ENCODE peak calls at places on chromosomes 3 and 15, in seven cellular contexts. One of them, this sample, is unnamed.

GRCh38 chr15:63045438-63046278 is 3.1 kb downstream of the TPM1 start:
- DNase-seq in AG09309: no peak
- DNase-seq in skeletal muscle cell: no peak
- DNase-seq in stimulated activated CD8-positive, alpha-beta memory T cell treated with anti-CD3 and anti-CD28 coated beads, Interleukin-2, amount 100 ng/mL, for 48 hours: no peak
- DNase-seq in activated T-helper 1 cell treated with Interleukin-2 at 50 U/mL for 16 hours: no peak
- DNase-seq in H54: no peak
- DNase-seq in psoas muscle: no peak
- DNase-seq in this sample: no peak

GRCh38 chr15:87764461-87765236 is 491.9 kb downstream of the NTRK3 start:
- DNase-seq in AG09309: peak
- DNase-seq in skeletal muscle cell: no peak
- DNase-seq in stimulated activated CD8-positive, alpha-beta memory T cell treated with anti-CD3 and anti-CD28 coated beads, Interleukin-2, amount 100 ng/mL, for 48 hours: no peak
- DNase-seq in activated T-helper 1 cell treated with Interleukin-2 at 50 U/mL for 16 hours: no peak
- DNase-seq in H54: peak
- DNase-seq in psoas muscle: no peak
- DNase-seq in this sample: peak

GRCh38 chr15:89735773-89736172 is 15.3 kb downstream of the MESP1 start:
- DNase-seq in AG09309: no peak
- DNase-seq in skeletal muscle cell: no peak
- DNase-seq in stimulated activated CD8-positive, alpha-beta memory T cell treated with anti-CD3 and anti-CD28 coated beads, Interleukin-2, amount 100 ng/mL, for 48 hours: no peak
- DNase-seq in activated T-helper 1 cell treated with Interleukin-2 at 50 U/mL for 16 hours: no peak
- DNase-seq in H54: no peak
- DNase-seq in psoas muscle: no peak
- DNase-seq in this sample: no peak

GRCh38 chr3:59273976-59274375 is 224.2 kb upstream of the CFAP20DC start:
- DNase-seq in AG09309: peak
- DNase-seq in skeletal muscle cell: no peak
- DNase-seq in stimulated activated CD8-positive, alpha-beta memory T cell treated with anti-CD3 and anti-CD28 coated beads, Interleukin-2, amount 100 ng/mL, for 48 hours: no peak
- DNase-seq in activated T-helper 1 cell treated with Interleukin-2 at 50 U/mL for 16 hours: no peak
- DNase-seq in H54: no peak
- DNase-seq in psoas muscle: no peak
- DNase-seq in this sample: no peak

GRCh38 chr15:29968099-29968892 is 114.5 kb upstream of the GOLGA8J start:
- DNase-seq in AG09309: no peak
- DNase-seq in skeletal muscle cell: no peak
- DNase-seq in stimulated activated CD8-positive, alpha-beta memory T cell treated with anti-CD3 and anti-CD28 coated beads, Interleukin-2, amount 100 ng/mL, for 48 hours: no peak
- DNase-seq in activated T-helper 1 cell treated with Interleukin-2 at 50 U/mL for 16 hours: no peak
- DNase-seq in H54: no peak
- DNase-seq in psoas muscle: no peak
- DNase-seq in this sample: no peak

GRCh38 chr3:149717391-149718056 is 34.8 kb downstream of the COMMD2 start:
- DNase-seq in AG09309: peak
- DNase-seq in skeletal muscle cell: peak
- DNase-seq in stimulated activated CD8-positive, alpha-beta memory T cell treated with anti-CD3 and anti-CD28 coated beads, Interleukin-2, amount 100 ng/mL, for 48 hours: no peak
- DNase-seq in activated T-helper 1 cell treated with Interleukin-2 at 50 U/mL for 16 hours: no peak
- DNase-seq in H54: peak
- DNase-seq in psoas muscle: no peak
- DNase-seq in this sample: peak

GRCh38 chr15:69751575-69751974 is 299.0 kb downstream of the RPLP1 start:
- DNase-seq in AG09309: no peak
- DNase-seq in skeletal muscle cell: no peak
- DNase-seq in stimulated activated CD8-positive, alpha-beta memory T cell treated with anti-CD3 and anti-CD28 coated beads, Interleukin-2, amount 100 ng/mL, for 48 hours: no peak
- DNase-seq in activated T-helper 1 cell treated with Interleukin-2 at 50 U/mL for 16 hours: no peak
- DNase-seq in H54: no peak
- DNase-seq in psoas muscle: no peak
- DNase-seq in this sample: no peak

GRCh38 chr3:178519701-178520100 is 16.5 kb upstream of the KCNMB2 start:
- DNase-seq in AG09309: no peak
- DNase-seq in skeletal muscle cell: no peak
- DNase-seq in stimulated activated CD8-positive, alpha-beta memory T cell treated with anti-CD3 and anti-CD28 coated beads, Interleukin-2, amount 100 ng/mL, for 48 hours: no peak
- DNase-seq in activated T-helper 1 cell treated with Interleukin-2 at 50 U/mL for 16 hours: no peak
- DNase-seq in H54: no peak
- DNase-seq in psoas muscle: no peak
- DNase-seq in this sample: no peak

GRCh38 chr3:192038726-192039125 is 577.8 kb downstream of the PYDC2 start:
- DNase-seq in AG09309: no peak
- DNase-seq in skeletal muscle cell: no peak
- DNase-seq in stimulated activated CD8-positive, alpha-beta memory T cell treated with anti-CD3 and anti-CD28 coated beads, Interleukin-2, amount 100 ng/mL, for 48 hours: no peak
- DNase-seq in activated T-helper 1 cell treated with Interleukin-2 at 50 U/mL for 16 hours: no peak
- DNase-seq in H54: peak
- DNase-seq in psoas muscle: no peak
- DNase-seq in this sample: no peak

GRCh38 chr3:171417813-171418212 is 42.4 kb downstream of the TNIK start:
- DNase-seq in AG09309: peak
- DNase-seq in skeletal muscle cell: peak
- DNase-seq in stimulated activated CD8-positive, alpha-beta memory T cell treated with anti-CD3 and anti-CD28 coated beads, Interleukin-2, amount 100 ng/mL, for 48 hours: no peak
- DNase-seq in activated T-helper 1 cell treated with Interleukin-2 at 50 U/mL for 16 hours: no peak
- DNase-seq in H54: peak
- DNase-seq in psoas muscle: no peak
- DNase-seq in this sample: peak

GRCh38 chr3:67018789-67019525 is 20.9 kb downstream of the KBTBD8 start:
- DNase-seq in AG09309: no peak
- DNase-seq in skeletal muscle cell: no peak
- DNase-seq in stimulated activated CD8-positive, alpha-beta memory T cell treated with anti-CD3 and anti-CD28 coated beads, Interleukin-2, amount 100 ng/mL, for 48 hours: no peak
- DNase-seq in activated T-helper 1 cell treated with Interleukin-2 at 50 U/mL for 16 hours: no peak
- DNase-seq in H54: no peak
- DNase-seq in psoas muscle: no peak
- DNase-seq in this sample: no peak

GRCh38 chr15:90576711-90577389 is 47.1 kb downstream of the CRTC3 start:
- DNase-seq in AG09309: no peak
- DNase-seq in skeletal muscle cell: no peak
- DNase-seq in stimulated activated CD8-positive, alpha-beta memory T cell treated with anti-CD3 and anti-CD28 coated beads, Interleukin-2, amount 100 ng/mL, for 48 hours: no peak
- DNase-seq in activated T-helper 1 cell treated with Interleukin-2 at 50 U/mL for 16 hours: no peak
- DNase-seq in H54: no peak
- DNase-seq in psoas muscle: no peak
- DNase-seq in this sample: no peak

GRCh38 chr15:98796685-98797084 is 148.3 kb downstream of the IGF1R start:
- DNase-seq in AG09309: no peak
- DNase-seq in skeletal muscle cell: no peak
- DNase-seq in stimulated activated CD8-positive, alpha-beta memory T cell treated with anti-CD3 and anti-CD28 coated beads, Interleukin-2, amount 100 ng/mL, for 48 hours: no peak
- DNase-seq in activated T-helper 1 cell treated with Interleukin-2 at 50 U/mL for 16 hours: no peak
- DNase-seq in H54: no peak
- DNase-seq in psoas muscle: no peak
- DNase-seq in this sample: no peak

GRCh38 chr3:191944835-191945234 is 483.9 kb downstream of the PYDC2 start:
- DNase-seq in AG09309: no peak
- DNase-seq in skeletal muscle cell: no peak
- DNase-seq in stimulated activated CD8-positive, alpha-beta memory T cell treated with anti-CD3 and anti-CD28 coated beads, Interleukin-2, amount 100 ng/mL, for 48 hours: no peak
- DNase-seq in activated T-helper 1 cell treated with Interleukin-2 at 50 U/mL for 16 hours: no peak
- DNase-seq in H54: no peak
- DNase-seq in psoas muscle: no peak
- DNase-seq in this sample: no peak

GRCh38 chr15:50697109-50697797 is 10.7 kb upstream of the TRPM7 start:
- DNase-seq in AG09309: no peak
- DNase-seq in skeletal muscle cell: no peak
- DNase-seq in stimulated activated CD8-positive, alpha-beta memory T cell treated with anti-CD3 and anti-CD28 coated beads, Interleukin-2, amount 100 ng/mL, for 48 hours: no peak
- DNase-seq in activated T-helper 1 cell treated with Interleukin-2 at 50 U/mL for 16 hours: no peak
- DNase-seq in H54: no peak
- DNase-seq in psoas muscle: no peak
- DNase-seq in this sample: no peak

GRCh38 chr3:169453256-169454059 is 210.1 kb downstream of the MECOM start:
- DNase-seq in AG09309: no peak
- DNase-seq in skeletal muscle cell: no peak
- DNase-seq in stimulated activated CD8-positive, alpha-beta memory T cell treated with anti-CD3 and anti-CD28 coated beads, Interleukin-2, amount 100 ng/mL, for 48 hours: no peak
- DNase-seq in activated T-helper 1 cell treated with Interleukin-2 at 50 U/mL for 16 hours: no peak
- DNase-seq in H54: no peak
- DNase-seq in psoas muscle: no peak
- DNase-seq in this sample: no peak

GRCh38 chr15:71447328-71448250 is 332.3 kb downstream of the THSD4 start:
- DNase-seq in AG09309: no peak
- DNase-seq in skeletal muscle cell: peak
- DNase-seq in stimulated activated CD8-positive, alpha-beta memory T cell treated with anti-CD3 and anti-CD28 coated beads, Interleukin-2, amount 100 ng/mL, for 48 hours: no peak
- DNase-seq in activated T-helper 1 cell treated with Interleukin-2 at 50 U/mL for 16 hours: no peak
- DNase-seq in H54: peak
- DNase-seq in psoas muscle: no peak
- DNase-seq in this sample: peak

GRCh38 chr3:143171656-143172055 is 52.1 kb downstream of the CHST2 start:
- DNase-seq in AG09309: no peak
- DNase-seq in skeletal muscle cell: no peak
- DNase-seq in stimulated activated CD8-positive, alpha-beta memory T cell treated with anti-CD3 and anti-CD28 coated beads, Interleukin-2, amount 100 ng/mL, for 48 hours: no peak
- DNase-seq in activated T-helper 1 cell treated with Interleukin-2 at 50 U/mL for 16 hours: no peak
- DNase-seq in H54: no peak
- DNase-seq in psoas muscle: no peak
- DNase-seq in this sample: no peak

GRCh38 chr3:157070600-157070999 is 89.3 kb downstream of the CCNL1 start:
- DNase-seq in AG09309: no peak
- DNase-seq in skeletal muscle cell: no peak
- DNase-seq in stimulated activated CD8-positive, alpha-beta memory T cell treated with anti-CD3 and anti-CD28 coated beads, Interleukin-2, amount 100 ng/mL, for 48 hours: no peak
- DNase-seq in activated T-helper 1 cell treated with Interleukin-2 at 50 U/mL for 16 hours: no peak
- DNase-seq in H54: no peak
- DNase-seq in psoas muscle: no peak
- DNase-seq in this sample: no peak

GRCh38 chr15:101489633-101490407 is at the start of gene PCSK6:
- DNase-seq in AG09309: no peak
- DNase-seq in skeletal muscle cell: no peak
- DNase-seq in stimulated activated CD8-positive, alpha-beta memory T cell treated with anti-CD3 and anti-CD28 coated beads, Interleukin-2, amount 100 ng/mL, for 48 hours: no peak
- DNase-seq in activated T-helper 1 cell treated with Interleukin-2 at 50 U/mL for 16 hours: no peak
- DNase-seq in H54: no peak
- DNase-seq in psoas muscle: peak
- DNase-seq in this sample: no peak

GRCh38 chr3:52893723-52894122 is 3.6 kb downstream of the STIMATE start:
- DNase-seq in AG09309: no peak
- DNase-seq in skeletal muscle cell: no peak
- DNase-seq in stimulated activated CD8-positive, alpha-beta memory T cell treated with anti-CD3 and anti-CD28 coated beads, Interleukin-2, amount 100 ng/mL, for 48 hours: no peak
- DNase-seq in activated T-helper 1 cell treated with Interleukin-2 at 50 U/mL for 16 hours: no peak
- DNase-seq in H54: no peak
- DNase-seq in psoas muscle: no peak
- DNase-seq in this sample: no peak

GRCh38 chr3:43707998-43708397 is 17.3 kb downstream of the ABHD5 start:
- DNase-seq in AG09309: peak
- DNase-seq in skeletal muscle cell: peak
- DNase-seq in stimulated activated CD8-positive, alpha-beta memory T cell treated with anti-CD3 and anti-CD28 coated beads, Interleukin-2, amount 100 ng/mL, for 48 hours: no peak
- DNase-seq in activated T-helper 1 cell treated with Interleukin-2 at 50 U/mL for 16 hours: no peak
- DNase-seq in H54: peak
- DNase-seq in psoas muscle: no peak
- DNase-seq in this sample: no peak

GRCh38 chr3:53168175-53168923 is 7.3 kb downstream of the PRKCD start:
- DNase-seq in AG09309: no peak
- DNase-seq in skeletal muscle cell: no peak
- DNase-seq in stimulated activated CD8-positive, alpha-beta memory T cell treated with anti-CD3 and anti-CD28 coated beads, Interleukin-2, amount 100 ng/mL, for 48 hours: no peak
- DNase-seq in activated T-helper 1 cell treated with Interleukin-2 at 50 U/mL for 16 hours: no peak
- DNase-seq in H54: no peak
- DNase-seq in psoas muscle: no peak
- DNase-seq in this sample: no peak

GRCh38 chr3:66971245-66971644 is 26.9 kb upstream of the KBTBD8 start:
- DNase-seq in AG09309: no peak
- DNase-seq in skeletal muscle cell: no peak
- DNase-seq in stimulated activated CD8-positive, alpha-beta memory T cell treated with anti-CD3 and anti-CD28 coated beads, Interleukin-2, amount 100 ng/mL, for 48 hours: no peak
- DNase-seq in activated T-helper 1 cell treated with Interleukin-2 at 50 U/mL for 16 hours: no peak
- DNase-seq in H54: no peak
- DNase-seq in psoas muscle: no peak
- DNase-seq in this sample: no peak

GRCh38 chr3:112602217-112602838 is 38.6 kb downstream of the CCDC80 start:
- DNase-seq in AG09309: no peak
- DNase-seq in skeletal muscle cell: no peak
- DNase-seq in stimulated activated CD8-positive, alpha-beta memory T cell treated with anti-CD3 and anti-CD28 coated beads, Interleukin-2, amount 100 ng/mL, for 48 hours: no peak
- DNase-seq in activated T-helper 1 cell treated with Interleukin-2 at 50 U/mL for 16 hours: no peak
- DNase-seq in H54: no peak
- DNase-seq in psoas muscle: no peak
- DNase-seq in this sample: no peak

GRCh38 chr15:37898385-37898784 is 36.1 kb upstream of the TMCO5A start:
- DNase-seq in AG09309: no peak
- DNase-seq in skeletal muscle cell: no peak
- DNase-seq in stimulated activated CD8-positive, alpha-beta memory T cell treated with anti-CD3 and anti-CD28 coated beads, Interleukin-2, amount 100 ng/mL, for 48 hours: no peak
- DNase-seq in activated T-helper 1 cell treated with Interleukin-2 at 50 U/mL for 16 hours: no peak
- DNase-seq in H54: no peak
- DNase-seq in psoas muscle: no peak
- DNase-seq in this sample: no peak

GRCh38 chr15:100928632-100929280 is 9.6 kb downstream of the LRRK1 start:
- DNase-seq in AG09309: no peak
- DNase-seq in skeletal muscle cell: no peak
- DNase-seq in stimulated activated CD8-positive, alpha-beta memory T cell treated with anti-CD3 and anti-CD28 coated beads, Interleukin-2, amount 100 ng/mL, for 48 hours: no peak
- DNase-seq in activated T-helper 1 cell treated with Interleukin-2 at 50 U/mL for 16 hours: no peak
- DNase-seq in H54: no peak
- DNase-seq in psoas muscle: no peak
- DNase-seq in this sample: peak

GRCh38 chr15:50907866-50908208 is 646 bp upstream of the AP4E1 start:
- DNase-seq in AG09309: no peak
- DNase-seq in skeletal muscle cell: no peak
- DNase-seq in stimulated activated CD8-positive, alpha-beta memory T cell treated with anti-CD3 and anti-CD28 coated beads, Interleukin-2, amount 100 ng/mL, for 48 hours: peak
- DNase-seq in activated T-helper 1 cell treated with Interleukin-2 at 50 U/mL for 16 hours: peak
- DNase-seq in H54: no peak
- DNase-seq in psoas muscle: no peak
- DNase-seq in this sample: no peak

GRCh38 chr15:76342382-76343201 is 6.0 kb downstream of the ISL2 start:
- DNase-seq in AG09309: no peak
- DNase-seq in skeletal muscle cell: no peak
- DNase-seq in stimulated activated CD8-positive, alpha-beta memory T cell treated with anti-CD3 and anti-CD28 coated beads, Interleukin-2, amount 100 ng/mL, for 48 hours: no peak
- DNase-seq in activated T-helper 1 cell treated with Interleukin-2 at 50 U/mL for 16 hours: no peak
- DNase-seq in H54: no peak
- DNase-seq in psoas muscle: no peak
- DNase-seq in this sample: no peak

GRCh38 chr3:168322941-168323340 is 227.2 kb upstream of the GOLIM4 start:
- DNase-seq in AG09309: no peak
- DNase-seq in skeletal muscle cell: no peak
- DNase-seq in stimulated activated CD8-positive, alpha-beta memory T cell treated with anti-CD3 and anti-CD28 coated beads, Interleukin-2, amount 100 ng/mL, for 48 hours: no peak
- DNase-seq in activated T-helper 1 cell treated with Interleukin-2 at 50 U/mL for 16 hours: no peak
- DNase-seq in H54: no peak
- DNase-seq in psoas muscle: no peak
- DNase-seq in this sample: no peak

GRCh38 chr3:129014793-129015345 is 13.8 kb downstream of the EFCC1 start:
- DNase-seq in AG09309: no peak
- DNase-seq in skeletal muscle cell: no peak
- DNase-seq in stimulated activated CD8-positive, alpha-beta memory T cell treated with anti-CD3 and anti-CD28 coated beads, Interleukin-2, amount 100 ng/mL, for 48 hours: no peak
- DNase-seq in activated T-helper 1 cell treated with Interleukin-2 at 50 U/mL for 16 hours: no peak
- DNase-seq in H54: no peak
- DNase-seq in psoas muscle: no peak
- DNase-seq in this sample: no peak

GRCh38 chr3:43028678-43029490 is 49.8 kb downstream of the GASK1A start:
- DNase-seq in AG09309: no peak
- DNase-seq in skeletal muscle cell: no peak
- DNase-seq in stimulated activated CD8-positive, alpha-beta memory T cell treated with anti-CD3 and anti-CD28 coated beads, Interleukin-2, amount 100 ng/mL, for 48 hours: no peak
- DNase-seq in activated T-helper 1 cell treated with Interleukin-2 at 50 U/mL for 16 hours: no peak
- DNase-seq in H54: no peak
- DNase-seq in psoas muscle: no peak
- DNase-seq in this sample: no peak

GRCh38 chr3:111541911-111542483 is at the start of gene CD96:
- DNase-seq in AG09309: no peak
- DNase-seq in skeletal muscle cell: no peak
- DNase-seq in stimulated activated CD8-positive, alpha-beta memory T cell treated with anti-CD3 and anti-CD28 coated beads, Interleukin-2, amount 100 ng/mL, for 48 hours: peak
- DNase-seq in activated T-helper 1 cell treated with Interleukin-2 at 50 U/mL for 16 hours: peak
- DNase-seq in H54: no peak
- DNase-seq in psoas muscle: no peak
- DNase-seq in this sample: peak

GRCh38 chr3:66863205-66864135 is 134.6 kb upstream of the KBTBD8 start:
- DNase-seq in AG09309: no peak
- DNase-seq in skeletal muscle cell: no peak
- DNase-seq in stimulated activated CD8-positive, alpha-beta memory T cell treated with anti-CD3 and anti-CD28 coated beads, Interleukin-2, amount 100 ng/mL, for 48 hours: no peak
- DNase-seq in activated T-helper 1 cell treated with Interleukin-2 at 50 U/mL for 16 hours: no peak
- DNase-seq in H54: no peak
- DNase-seq in psoas muscle: no peak
- DNase-seq in this sample: no peak

GRCh38 chr15:67048281-67049279 is 16.8 kb upstream of the SMAD3 start:
- DNase-seq in AG09309: peak
- DNase-seq in skeletal muscle cell: peak
- DNase-seq in stimulated activated CD8-positive, alpha-beta memory T cell treated with anti-CD3 and anti-CD28 coated beads, Interleukin-2, amount 100 ng/mL, for 48 hours: no peak
- DNase-seq in activated T-helper 1 cell treated with Interleukin-2 at 50 U/mL for 16 hours: no peak
- DNase-seq in H54: no peak
- DNase-seq in psoas muscle: no peak
- DNase-seq in this sample: peak

This sample was measured in SJSA1.